ENCODE peak calls at places on chromosomes 6 and 20, in nine cellular contexts. X is vagina, I is tibial nerve, J is body of pancreas, C is HCT116, L is esophagus muscularis mucosa, Z is suprapubic skin, Y is heart left ventricle, G is spleen. H is an unnamed sample.

GRCh38 chr6:135875446-135875845 is 23.9 kb downstream of the PDE7B start:
- DNase-seq in X (no peak), G (no peak), I (no peak), Z (no peak), C (no peak), L (no peak), Y (no peak), J (no peak), H (no peak)

GRCh38 chr6:33392168-33392947 is 735 bp downstream of the KIFC1 start:
- DNase-seq in L (no peak), J (no peak), Y (no peak), I (no peak), Z (no peak), C (no peak), G (no peak), X (no peak), H (no peak)

GRCh38 chr6:138692978-138693909 is 80.3 kb upstream of the CCDC28A start:
- DNase-seq in I (peak; percentile 19), Z (peak; percentile 81), X (no peak), C (peak; percentile 48), L (no peak), G (peak; percentile 91), J (peak; percentile 80), Y (peak; percentile 67), H (peak; percentile 23)

GRCh38 chr6:142728367-142728766 is 216.6 kb downstream of the HIVEP2 start:
- DNase-seq in L (no peak), X (no peak), G (no peak), C (no peak), J (no peak), I (no peak), Z (no peak), Y (no peak), H (no peak)

GRCh38 chr6:110781522-110782200 is 33.6 kb downstream of the CDK19 start:
- DNase-seq in Z (no peak), I (no peak), Y (no peak), J (no peak), X (no peak), C (no peak), G (no peak), L (no peak), H (no peak)

GRCh38 chr20:44747166-44748004 is 1.7 kb downstream of the KCNK15 start:
- DNase-seq in Y (peak; percentile 78), C (peak; percentile 89), X (no peak), G (no peak), Z (peak; percentile 87), L (peak; percentile 96), J (peak; percentile 84), I (peak; percentile 86), H (peak; percentile 63)

GRCh38 chr6:10401632-10402223 is 13.1 kb downstream of the TFAP2A start:
- DNase-seq in L (no peak), X (no peak), G (no peak), J (no peak), Y (no peak), Z (no peak), C (no peak), I (no peak), H (no peak)

GRCh38 chr20:16014436-16014835 is 558.8 kb downstream of the KIF16B start:
- DNase-seq in J (no peak), Z (no peak), I (no peak), G (no peak), L (no peak), X (no peak), C (no peak), Y (no peak), H (no peak)

GRCh38 chr20:2217857-2218529 is 77.8 kb upstream of the TGM3 start:
- DNase-seq in J (no peak), C (no peak), Y (no peak), X (no peak), I (peak; percentile 33), L (no peak), G (no peak), Z (no peak), H (no peak)

GRCh38 chr6:16823700-16824352 is 62.6 kb upstream of the ATXN1 start:
- DNase-seq in L (no peak), C (no peak), J (no peak), G (no peak), X (no peak), I (no peak), Y (no peak), Z (no peak), H (no peak)

GRCh38 chr6:21595265-21595950 is 1.9 kb downstream of the SOX4 start:
- DNase-seq in I (peak; percentile 29), L (no peak), G (peak; percentile 86), X (no peak), C (no peak), Z (no peak), J (peak; percentile 61), Y (peak; percentile 42), H (no peak)

GRCh38 chr6:129686941-129687627 is 22.9 kb downstream of the ARHGAP18 start:
- DNase-seq in Y (no peak), Z (no peak), C (no peak), L (peak; percentile 74), X (no peak), G (no peak), I (no peak), J (no peak), H (no peak)

DNA sequence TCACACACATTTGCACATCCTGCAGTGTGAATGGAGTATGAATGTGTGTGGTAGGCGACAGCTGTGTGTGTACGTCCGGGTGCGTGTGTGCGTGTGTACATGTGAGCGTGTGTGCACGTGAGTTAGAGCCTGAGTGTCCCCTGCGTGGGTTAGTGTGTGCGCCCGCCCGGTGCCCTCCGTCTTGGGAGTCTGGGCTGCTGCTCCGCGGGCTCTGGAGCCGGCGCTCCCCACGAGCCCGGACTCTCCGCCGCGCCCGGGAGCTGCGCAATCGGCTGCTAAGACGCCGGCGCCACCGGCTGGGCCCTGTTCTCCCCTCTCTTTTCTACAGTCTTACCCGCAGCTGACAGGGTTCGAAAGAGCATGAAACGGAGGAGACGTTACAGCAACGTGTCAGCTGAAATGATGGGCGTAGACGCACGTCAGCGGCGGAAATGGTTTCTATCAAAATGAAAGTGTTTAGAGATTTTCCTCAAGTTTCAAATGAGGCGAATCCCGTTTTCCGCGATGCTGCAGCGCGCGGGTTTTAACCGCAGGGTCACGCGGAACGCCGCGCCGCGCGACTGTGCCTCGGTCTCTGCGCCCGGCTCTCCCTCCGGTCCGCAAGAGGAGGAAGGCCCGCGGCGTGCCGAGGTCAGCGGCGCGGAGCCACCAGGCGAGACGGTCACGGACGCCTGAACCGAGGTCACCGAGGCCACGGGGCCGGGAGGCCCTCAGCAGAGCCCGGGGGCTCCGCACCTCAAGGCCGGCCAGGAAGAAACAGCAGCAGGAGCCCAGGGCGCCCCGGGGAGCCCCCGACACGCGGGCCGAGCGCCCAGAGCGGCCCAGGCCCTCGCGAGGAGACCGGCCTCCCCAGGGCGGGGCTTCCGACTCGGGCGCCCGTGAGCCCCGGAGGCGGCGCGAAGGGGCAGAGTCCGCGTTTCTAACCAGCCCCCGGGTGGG is 95.3 kb upstream of the BHLHE23 start:
- DNase-seq in X (no peak), Z (peak; percentile 77), J (peak; percentile 19), L (no peak), C (no peak), I (peak; percentile 11), Y (peak; percentile 41), G (peak; percentile 85), H (no peak)
- H3K27ac ChIP-seq in X (peak overlapping the region; percentile 50), Z (no peak overlapping the region), J (no peak overlapping the region), L (peak overlapping the region; percentile 74), C (peak overlapping the region; percentile 29), I (no peak overlapping the region), Y (no peak overlapping the region), G (peak overlapping the region; percentile 82), H (no peak overlapping the region)

DNA sequence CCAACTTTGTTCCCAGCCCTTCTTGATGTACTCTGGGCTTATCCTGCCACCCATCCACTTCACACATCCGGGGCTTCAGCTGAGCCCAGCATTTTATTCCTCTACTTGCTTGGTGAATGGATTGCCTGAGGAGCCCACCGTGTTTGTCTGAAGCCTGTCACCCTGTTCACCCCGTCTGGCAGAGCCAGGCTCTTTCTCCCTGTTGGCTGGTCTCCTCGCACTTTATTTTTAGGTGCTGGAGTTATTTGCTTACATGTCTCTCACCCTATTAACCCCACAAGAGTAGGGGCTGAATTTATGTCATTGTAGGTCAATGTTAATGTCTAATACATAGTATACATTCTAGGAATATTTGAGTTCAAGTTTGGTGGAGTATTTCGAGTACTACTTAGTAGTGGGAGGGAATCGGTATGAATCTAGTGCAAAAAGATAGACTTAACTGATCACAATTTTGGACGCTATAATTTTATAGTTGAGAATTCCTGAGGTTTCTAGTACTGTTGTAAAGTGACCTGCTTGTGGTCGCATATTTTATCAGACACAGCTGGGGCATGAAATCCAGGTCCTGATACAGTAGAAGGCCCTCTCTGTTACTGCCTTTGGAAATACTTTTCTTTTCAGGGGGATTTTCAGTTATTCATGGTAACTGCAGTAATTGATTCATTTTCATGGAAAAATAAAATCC is 10.8 kb downstream of the JARID2 start:
- DNase-seq in Z (no peak), L (no peak), X (no peak), Y (no peak), C (no peak), J (no peak), G (no peak), I (no peak), H (no peak)
- H3K4me1 ChIP-seq in Z (peaks cover 70% of the 10 kb centered on the region), L (peaks cover 68% of the 10 kb centered on the region), X (peaks cover 67% of the 10 kb centered on the region), Y (peaks cover 79% of the 10 kb centered on the region), C (peaks cover 3% of the 10 kb centered on the region), J (peaks cover 42% of the 10 kb centered on the region), G (peaks cover 99% of the 10 kb centered on the region), I (peaks cover 69% of the 10 kb centered on the region), H (peaks cover 87% of the 10 kb centered on the region)

GRCh38 chr6:163702736-163703135 is 288.2 kb downstream of the QKI start:
- DNase-seq in J (no peak), L (no peak), I (no peak), Z (no peak), Y (no peak), G (no peak), X (no peak), C (no peak), H (no peak)
- TF ChIP-seq POLR2A in J (no peak), L (no peak), I (no peak), Z (no peak), Y (no peak), G (no peak), X (no peak), C (no peak), H (no peak)

GRCh38 chr20:31516166-31516565 is 1.9 kb downstream of the HM13 start:
- DNase-seq in L (no peak), I (no peak), Z (no peak), C (no peak), J (no peak), Y (no peak), G (no peak), X (no peak), H (no peak)
- H3K27ac ChIP-seq in L (no peak overlapping the region), I (no peak overlapping the region), Z (no peak overlapping the region), C (peak overlapping the region; percentile 72), J (peak overlapping the region; percentile 89), Y (no peak overlapping the region), G (no peak overlapping the region), X (peak overlapping the region; percentile 72), H (peak overlapping the region; percentile 90)

DNA sequence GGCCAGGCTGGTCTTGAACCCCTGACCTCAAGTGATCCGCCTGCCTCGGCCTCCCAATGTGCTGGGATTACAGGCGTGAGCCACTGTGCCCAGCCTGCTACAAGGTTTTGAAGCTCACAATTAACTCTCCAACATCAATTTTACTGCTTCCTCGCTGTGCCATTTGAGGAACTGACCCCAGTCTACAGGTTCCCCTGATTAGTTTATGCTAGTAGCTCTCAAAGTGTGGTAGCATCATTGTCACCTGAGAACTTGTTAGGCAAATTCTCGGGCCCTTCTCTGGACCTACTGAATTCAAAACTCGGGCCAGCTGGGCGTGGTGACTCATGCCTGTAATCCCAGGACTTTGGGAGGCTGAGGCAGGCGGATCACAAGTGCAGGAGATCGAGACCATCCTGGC is 49.4 kb downstream of the MCUR1 start:
- DNase-seq in X (no peak), Z (peak; percentile 37), I (no peak), C (no peak), Y (no peak), J (no peak), G (no peak), L (no peak), H (no peak)
- H3K4me1 ChIP-seq in X (peaks cover 61% of the 10 kb centered on the region), Z (peaks cover 58% of the 10 kb centered on the region), I (peaks cover 58% of the 10 kb centered on the region), C (peaks cover 3% of the 10 kb centered on the region), Y (peaks cover 49% of the 10 kb centered on the region), J (peaks cover 3% of the 10 kb centered on the region), G (peaks cover 39% of the 10 kb centered on the region), L (peaks cover 53% of the 10 kb centered on the region), H (peaks cover 7% of the 10 kb centered on the region)

H was measured in gastrocnemius medialis.